ENCODE peak calls at places on chromosome 4, in eight cellular contexts. P is A549, C is GM12878, V is SK-N-SH, L is HCT116, A is GM23338, Y is HepG2, O is K562. E is an unnamed sample.
A peak's percentile ranks its signal among the peaks of the same experiment; 100 is the strongest.

GRCh38 chr4:73856518-73856917 is 3.4 kb downstream of the PF4V1 start:
- DNase-seq in P (no peak), C (no peak), V (no peak), L (no peak), A (no peak), Y (peak; percentile 4), O (no peak), E (no peak)

GRCh38 chr4:118905546-118905945 is 16.9 kb downstream of the SYNPO2 start:
- DNase-seq in P (no peak), C (no peak), V (no peak), L (no peak), A (no peak), Y (no peak), O (no peak), E (no peak)

GRCh38 chr4:187996502-187997177 is 1.1 kb downstream of the ZFP42 start:
- DNase-seq in P (no peak), C (no peak), V (no peak), L (no peak), A (peak; percentile 64), Y (no peak), O (no peak), E (no peak)

GRCh38 chr4:152255437-152255836 is 280.5 kb downstream of the FBXW7 start:
- DNase-seq in P (no peak), C (peak; percentile 63), V (no peak), L (peak; percentile 48), A (no peak), Y (no peak), O (no peak), E (no peak)

GRCh38 chr4:149964001-149964400 is 114.2 kb upstream of the DCLK2 start:
- DNase-seq in P (no peak), C (no peak), V (no peak), L (no peak), A (no peak), Y (no peak), O (no peak), E (no peak)

GRCh38 chr4:173524218-173525117 is 5.6 kb downstream of the HAND2 start:
- DNase-seq in P (no peak), C (no peak), V (peak; percentile 42), L (no peak), A (peak; percentile 5), Y (no peak), O (no peak), E (no peak)

GRCh38 chr4:48300004-48300403 is 30.4 kb upstream of the TEC start:
- DNase-seq in P (no peak), C (no peak), V (no peak), L (no peak), A (no peak), Y (no peak), O (no peak), E (no peak)

GRCh38 chr4:159206427-159206871 is 103.6 kb downstream of the RAPGEF2 start:
- DNase-seq in P (no peak), C (peak; percentile 83), V (no peak), L (no peak), A (no peak), Y (no peak), O (no peak), E (no peak)

GRCh38 chr4:141020801-141021261 is 112.4 kb downstream of the RNF150 start:
- DNase-seq in P (no peak), C (no peak), V (no peak), L (no peak), A (no peak), Y (no peak), O (no peak), E (no peak)

GRCh38 chr4:121789960-121790829 is 10.9 kb upstream of the EXOSC9 start:
- DNase-seq in P (no peak), C (no peak), V (no peak), L (no peak), A (no peak), Y (no peak), O (peak; percentile 42), E (no peak)

GRCh38 chr4:25656031-25656430 is 380 bp downstream of the SLC34A2 start:
- DNase-seq in P (no peak), C (no peak), V (no peak), L (no peak), A (no peak), Y (no peak), O (no peak), E (no peak)

GRCh38 chr4:2442175-2442993 is 23.6 kb downstream of the CFAP99 start:
- DNase-seq in P (peak; percentile 23), C (no peak), V (no peak), L (no peak), A (peak; percentile 70), Y (no peak), O (peak; percentile 43), E (no peak)

GRCh38 chr4:107742196-107742595 is 22.2 kb upstream of the PAPSS1 start:
- DNase-seq in P (no peak), C (no peak), V (no peak), L (no peak), A (no peak), Y (no peak), O (no peak), E (no peak)

GRCh38 chr4:74682567-74683359 is 111.6 kb downstream of the BTC start:
- DNase-seq in P (peak; percentile 9), C (no peak), V (no peak), L (peak; percentile 89), A (peak; percentile 31), Y (peak; percentile 47), O (peak; percentile 58), E (no peak)

GRCh38 chr4:177118596-177118995 is 191.1 kb upstream of the NEIL3 start:
- DNase-seq in P (no peak), C (no peak), V (peak; percentile 1), L (no peak), A (no peak), Y (no peak), O (no peak), E (no peak)

GRCh38 chr4:42474406-42474805 is 77.1 kb downstream of the SHISA3 start:
- DNase-seq in P (no peak), C (no peak), V (no peak), L (no peak), A (no peak), Y (no peak), O (no peak), E (no peak)

GRCh38 chr4:14787894-14788293 is 214.4 kb upstream of the CPEB2 start:
- DNase-seq in P (no peak), C (no peak), V (no peak), L (no peak), A (peak; percentile 65), Y (no peak), O (no peak), E (peak; percentile 2)

GRCh38 chr4:84467601-84468000 is 31.5 kb downstream of the NKX6-1 start:
- DNase-seq in P (no peak), C (no peak), V (no peak), L (no peak), A (no peak), Y (no peak), O (no peak), E (no peak)

DNA sequence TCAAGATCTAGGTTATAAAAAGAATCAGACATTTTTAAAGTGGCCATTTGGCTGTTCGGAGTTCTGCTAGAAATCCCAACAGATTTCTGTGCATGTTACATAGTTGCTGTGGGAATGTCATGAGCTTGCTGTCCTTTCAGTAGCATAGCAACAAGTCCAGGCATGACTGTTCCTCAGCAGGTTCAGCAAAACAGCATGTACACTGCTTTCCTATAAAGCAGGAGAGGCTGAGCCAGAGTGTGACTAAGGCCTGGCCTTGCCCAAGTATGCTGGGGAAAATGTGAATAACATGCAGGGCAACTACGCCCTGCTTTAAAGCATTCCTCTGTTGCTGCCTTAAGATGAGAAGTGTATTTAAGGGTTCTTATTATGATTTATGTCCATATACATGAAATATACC is 217.1 kb upstream of the SMIM31 start:
- DNase-seq in P (no peak), C (no peak), V (no peak), L (peak; percentile 48), A (no peak), Y (peak; percentile 2), O (no peak), E (no peak)
- TF ChIP-seq REST in P (no peak), C (no peak), V (no peak), L (no peak), A (no peak), Y (no peak), O (no peak), E (no peak)

DNA sequence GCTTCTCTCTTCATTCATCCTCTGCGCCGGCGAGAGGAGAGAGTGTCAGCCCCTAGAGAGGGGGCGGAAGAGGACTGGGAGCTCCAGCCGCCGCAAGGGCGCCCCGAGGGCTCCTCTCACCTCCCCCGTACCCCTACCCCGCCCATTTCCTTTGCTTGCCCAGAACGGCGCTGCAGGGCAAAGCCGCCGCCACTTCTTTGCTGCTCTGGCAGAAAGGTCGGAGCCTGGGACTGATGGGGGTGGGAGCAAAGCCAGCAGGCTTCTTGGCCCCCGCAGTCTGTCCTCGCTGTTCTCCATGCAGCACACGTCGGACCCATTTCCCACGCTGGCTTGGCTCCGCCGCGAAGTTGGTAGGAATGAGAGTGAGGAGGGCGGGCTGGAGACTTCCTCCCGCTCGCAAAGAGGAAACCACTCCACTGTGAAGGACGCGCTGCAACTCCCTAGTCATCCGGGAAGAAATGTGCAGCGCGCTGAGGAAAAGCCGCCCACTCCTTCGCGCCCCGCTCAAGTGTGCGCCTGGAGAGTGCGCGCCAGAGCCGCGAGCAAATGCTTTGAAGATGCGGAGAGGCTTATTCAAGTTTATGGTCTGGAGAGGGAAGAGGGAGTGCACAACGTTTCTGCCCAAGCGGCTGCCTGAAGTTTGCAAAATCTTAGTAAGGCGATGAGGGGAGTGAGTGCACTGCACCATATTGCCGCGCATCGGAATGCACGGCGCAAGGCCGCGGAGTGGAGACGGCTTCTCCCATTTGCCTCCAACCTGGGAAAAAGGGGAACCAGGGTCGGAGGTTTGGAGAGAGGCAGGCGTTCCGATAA is 2.8 kb upstream of the PCDH7 start:
- DNase-seq in P (peak; percentile 7), C (no peak), V (peak; percentile 42), L (no peak), A (peak; percentile 83), Y (no peak), O (no peak), E (no peak)
- H3K4me1 ChIP-seq in P (peaks cover 5% of the 10 kb centered on the region), C (no peaks in the 10 kb centered on the region), V (no peaks in the 10 kb centered on the region), L (peaks cover 25% of the 10 kb centered on the region), A (peaks cover 8% of the 10 kb centered on the region), Y (peaks cover 9% of the 10 kb centered on the region), O (no peaks in the 10 kb centered on the region), E (peaks cover 6% of the 10 kb centered on the region)

DNA sequence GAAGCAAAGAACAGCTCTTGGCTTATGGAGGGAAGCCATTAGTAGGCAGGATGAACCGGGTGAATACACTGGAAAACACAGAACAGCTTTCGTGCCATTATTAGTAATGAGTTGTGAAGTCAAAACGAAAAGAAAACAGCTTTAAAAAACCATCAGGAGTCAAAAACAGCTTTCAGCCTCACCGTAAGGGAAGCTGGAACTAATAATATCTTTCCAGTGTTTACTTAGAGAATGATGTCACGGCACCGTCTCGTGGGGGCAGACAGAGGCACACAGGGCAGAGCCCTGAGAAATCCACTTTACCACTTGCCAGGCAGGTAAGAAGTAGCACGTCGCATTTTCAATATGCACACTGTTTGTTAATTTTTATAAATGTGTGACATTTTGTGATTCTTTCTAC is 37.9 kb upstream of the HMX1 start:
- DNase-seq in P (no peak), C (no peak), V (peak; percentile 22), L (no peak), A (no peak), Y (no peak), O (no peak), E (no peak)
- TF ChIP-seq REST in P (no peak), C (no peak), V (no peak), L (no peak), A (no peak), Y (no peak), O (no peak), E (no peak)

DNA sequence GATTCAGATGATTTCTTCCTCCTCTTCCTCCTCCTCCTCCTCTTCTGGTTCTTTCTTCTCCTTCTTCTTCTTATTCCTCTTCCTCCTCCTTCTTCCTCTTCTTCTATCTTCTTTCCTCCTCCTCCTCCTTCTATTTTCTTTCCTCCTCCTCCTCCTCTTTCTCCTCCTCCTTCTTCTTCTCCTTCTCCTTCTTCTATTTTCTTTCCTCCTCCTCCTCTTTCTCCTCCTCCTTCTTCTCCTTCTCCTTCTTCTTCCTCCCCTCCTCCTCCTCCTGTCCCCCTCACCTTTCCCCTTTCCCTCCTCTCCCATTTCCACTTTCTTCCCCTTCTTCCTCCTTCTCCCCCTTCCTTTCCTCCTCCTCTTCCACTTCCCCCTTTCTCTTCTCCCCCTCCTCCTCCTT is 68.3 kb downstream of the SORBS2 start:
- DNase-seq in P (no peak), C (no peak), V (no peak), L (no peak), A (no peak), Y (no peak), O (no peak), E (no peak)
- H3K4me1 ChIP-seq in P (no peaks in the 10 kb centered on the region), C (peaks cover 16% of the 10 kb centered on the region), V (peaks cover 2% of the 10 kb centered on the region), L (no peaks in the 10 kb centered on the region), A (peaks cover 28% of the 10 kb centered on the region), Y (peaks cover 62% of the 10 kb centered on the region), O (no peaks in the 10 kb centered on the region), E (no peaks in the 10 kb centered on the region)

E was measured in Panc1.